ENCODE peak calls at places on chromosomes 13 and 19, in six cellular contexts. Y is esophagus squamous epithelium, P is thoracic aorta, E is dorsolateral prefrontal cortex, U is ovary, N is right atrium auricular region. H is an unnamed sample.

GRCh38 chr13:76825415-76825814 is 60.8 kb downstream of the KCTD12 start:
- DNase-seq in P (no peak), U (no peak), Y (no peak), N (no peak), E (no peak), H (no peak)

GRCh38 chr19:30449673-30450072 is 77.5 kb downstream of the ZNF536 start:
- DNase-seq in Y (no peak), N (no peak), E (no peak), P (no peak), U (no peak), H (no peak)

GRCh38 chr13:33334831-33335230 is 49.3 kb upstream of the STARD13 start:
- DNase-seq in N (no peak), E (no peak), U (no peak), P (no peak), Y (no peak), H (no peak)

GRCh38 chr13:41505209-41505835 is 48.0 kb downstream of the RGCC start:
- DNase-seq in Y (no peak), U (no peak), P (no peak), E (no peak), N (no peak), H (no peak)

GRCh38 chr13:37485766-37486165 is 112.8 kb downstream of the POSTN start:
- DNase-seq in E (no peak), N (no peak), Y (no peak), P (no peak), U (no peak), H (no peak)

GRCh38 chr13:110915874-110916670 is 1.2 kb upstream of the ANKRD10 start:
- DNase-seq in E (no peak), P (no peak), Y (no peak), N (no peak), U (no peak), H (no peak)

GRCh38 chr13:35471466-35472307 is 4.8 kb downstream of the MAB21L1 start:
- DNase-seq in U (no peak), N (no peak), E (no peak), P (no peak), Y (no peak), H (no peak)

GRCh38 chr13:86976521-86977324 is 694.4 kb upstream of the SLITRK5 start:
- DNase-seq in Y (no peak), N (no peak), U (no peak), E (no peak), P (no peak), H (no peak)

GRCh38 chr13:52187029-52187423 is 27.6 kb upstream of the NEK3 start:
- DNase-seq in Y (no peak), U (no peak), P (no peak), N (no peak), E (no peak), H (no peak)

GRCh38 chr13:102212729-102213128 is 189.1 kb downstream of the FGF14 start:
- DNase-seq in P (no peak), Y (no peak), U (no peak), N (no peak), E (no peak), H (no peak)

GRCh38 chr13:42405665-42406390 is 133.9 kb downstream of the AKAP11 start:
- DNase-seq in E (no peak), Y (no peak), P (no peak), N (no peak), U (no peak), H (no peak)

GRCh38 chr19:16470911-16471811 is 609 bp downstream of the EPS15L1 start:
- DNase-seq in P (no peak), N (no peak), U (no peak), E (no peak), Y (no peak), H (no peak)

GRCh38 chr19:44808463-44809371 is at the start of gene BCAM:
- DNase-seq in P (no peak), N (no peak), Y (no peak), E (no peak), U (peak; percentile 87), H (peak; percentile 84)

GRCh38 chr13:79775830-79776229 is 294.9 kb downstream of the NDFIP2 start:
- DNase-seq in N (no peak), P (no peak), Y (no peak), U (no peak), E (no peak), H (no peak)

GRCh38 chr13:84413016-84413415 is 530.7 kb upstream of the SLITRK1 start:
- DNase-seq in N (no peak), Y (no peak), P (no peak), U (no peak), E (no peak), H (no peak)

GRCh38 chr13:35552172-35552844 is 75.8 kb upstream of the MAB21L1 start:
- DNase-seq in E (no peak), P (no peak), Y (no peak), N (no peak), U (no peak), H (no peak)

GRCh38 chr19:366205-366783 is 21.7 kb upstream of the MIER2 start:
- DNase-seq in Y (no peak), N (no peak), P (no peak), U (no peak), E (no peak), H (no peak)

GRCh38 chr19:7223429-7223828 is 70.8 kb downstream of the INSR start:
- DNase-seq in U (no peak), P (no peak), E (no peak), Y (no peak), N (no peak), H (no peak)

GRCh38 chr13:20190481-20191310 is 2.0 kb downstream of the GJB2 start:
- DNase-seq in P (no peak), U (no peak), Y (no peak), N (no peak), E (no peak), H (no peak)

GRCh38 chr13:111265701-111266035 is 54.8 kb upstream of the TEX29 start:
- DNase-seq in P (no peak), U (no peak), N (peak; percentile 30), E (no peak), Y (no peak), H (no peak)

GRCh38 chr19:1663854-1664253 is 11.4 kb upstream of the TCF3 start:
- DNase-seq in P (no peak), N (no peak), U (no peak), E (no peak), Y (no peak), H (no peak)

GRCh38 chr19:42281175-42282035 is 12.4 kb downstream of the CIC start:
- DNase-seq in U (peak; percentile 66), E (peak; percentile 81), N (peak; percentile 76), Y (no peak), P (no peak), H (peak; percentile 76)

GRCh38 chr13:48502601-48503319 is 30.1 kb downstream of the RCBTB2 start:
- DNase-seq in E (no peak), Y (no peak), U (no peak), N (no peak), P (no peak), H (no peak)

GRCh38 chr13:48507024-48507423 is 25.9 kb downstream of the RCBTB2 start:
- DNase-seq in P (no peak), Y (no peak), E (no peak), U (no peak), N (no peak), H (no peak)

GRCh38 chr13:48506092-48506701 is 26.7 kb downstream of the RCBTB2 start:
- DNase-seq in Y (no peak), P (no peak), U (no peak), E (no peak), N (no peak), H (no peak)

GRCh38 chr13:48505597-48506091 is 27.2 kb downstream of the RCBTB2 start:
- DNase-seq in E (no peak), Y (no peak), U (no peak), N (no peak), P (no peak), H (no peak)

DNA sequence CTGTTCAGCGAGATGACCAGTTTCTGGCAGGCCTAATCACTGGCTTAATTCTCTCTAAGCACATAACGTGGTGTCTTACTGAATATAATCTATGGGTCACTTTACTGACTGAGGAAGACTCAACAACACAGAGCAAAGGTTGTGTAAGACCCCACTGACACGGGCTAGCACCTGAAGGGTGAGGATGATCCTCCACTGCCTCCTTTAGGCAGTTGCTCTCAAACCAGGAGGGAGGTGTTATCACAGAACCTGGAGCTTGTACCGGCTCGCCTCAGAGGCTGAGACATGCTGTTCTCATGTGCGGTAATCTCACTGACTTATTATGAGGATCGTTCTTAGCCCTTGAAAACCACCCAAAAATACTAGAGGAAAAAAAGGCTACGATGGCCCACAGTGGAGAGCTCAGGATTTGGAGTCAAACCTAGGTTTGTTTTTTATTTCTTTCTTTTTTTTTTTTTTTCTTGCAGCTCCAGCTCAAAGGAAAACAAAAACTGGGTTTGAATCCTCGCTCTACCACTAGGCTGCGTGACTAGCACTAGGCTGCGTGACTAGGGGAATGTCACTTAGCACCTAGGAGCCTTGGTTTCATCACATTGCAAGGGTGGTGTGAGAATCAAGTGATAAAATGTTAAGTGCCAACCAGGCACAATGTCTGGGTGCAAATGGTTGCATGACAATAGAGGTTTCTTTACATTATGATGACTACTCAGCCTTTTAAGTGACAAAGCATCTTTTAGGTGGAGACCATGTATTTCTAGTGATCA is 28.1 kb downstream of the RCBTB2 start:
- DNase-seq in N (no peak), P (no peak), Y (no peak), E (no peak), U (no peak), H (no peak)
- H3K27ac ChIP-seq in N (peak overlapping the region; percentile 75), P (peak overlapping the region; percentile 96), Y (peak overlapping the region; percentile 89), E (peak overlapping the region; percentile 73), U (no peak overlapping the region), H (peak overlapping the region; percentile 72)

GRCh38 chr13:99528547-99528946 is 27.3 kb downstream of the TM9SF2 start:
- DNase-seq in U (no peak), N (no peak), Y (no peak), E (no peak), P (no peak), H (no peak)
- TF ChIP-seq CTCF in U (no peak), N (no peak), Y (no peak), E (no peak), P (no peak), H (no peak)

GRCh38 chr13:98575009-98575866 is 1.7 kb downstream of the STK24 start:
- DNase-seq in E (no peak), N (no peak), U (no peak), Y (no peak), P (no peak), H (no peak)
- H3K27ac ChIP-seq in E (peak overlapping the region; percentile 83), N (peak overlapping the region; percentile 93), U (peak overlapping the region; percentile 93), Y (peak overlapping the region; percentile 96), P (peak overlapping the region; percentile 92), H (peak overlapping the region; percentile 92)

DNA sequence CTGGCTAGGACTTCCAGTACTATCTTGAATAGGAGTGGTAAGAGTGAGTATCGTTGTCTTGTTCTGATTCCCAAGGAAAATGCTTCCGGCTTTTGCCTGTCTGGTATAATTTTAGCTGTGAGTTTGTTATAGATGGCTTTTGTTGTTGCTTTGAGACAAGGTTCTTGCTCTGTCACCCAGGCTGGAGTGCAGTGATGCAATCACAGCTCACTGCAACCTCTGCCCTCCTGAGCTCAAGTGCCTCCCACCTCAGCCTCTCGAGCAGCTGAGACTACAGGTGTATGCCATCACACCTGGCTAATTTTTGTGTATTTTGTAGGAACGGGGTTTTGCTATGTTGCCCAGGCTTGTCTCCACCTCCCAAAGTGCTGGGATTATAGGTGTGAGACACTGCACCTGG is 6.1 kb upstream of the ZNF543 start:
- DNase-seq in N (no peak), Y (no peak), U (no peak), P (no peak), E (no peak), H (no peak)
- TF ChIP-seq CTCF in N (no peak), Y (no peak), U (no peak), P (no peak), E (no peak), H (no peak)

GRCh38 chr19:46376241-46377153 is 29.6 kb downstream of the PPP5C start:
- DNase-seq in U (no peak), P (no peak), N (no peak), E (no peak), Y (no peak), H (no peak)
- H3K27ac ChIP-seq in U (no peak overlapping the region), P (peak overlapping the region; percentile 67), N (peak overlapping the region; percentile 78), E (no peak overlapping the region), Y (no peak overlapping the region), H (peak overlapping the region; percentile 27)

H was measured in psoas muscle.